ENCODE peak calls at places on chromosomes 11 and 22, in four cellular contexts. One of them, this sample, is unnamed.
A peak's percentile ranks its signal among the peaks of the same experiment; 100 is the strongest.

GRCh38 chr11:66867425-66868040 is 10.7 kb downstream of the LRFN4 start:
- DNase-seq in CD8-positive, alpha-beta T cell: no peak
- DNase-seq in DND-41: no peak
- DNase-seq in T-cell: no peak
- DNase-seq in this sample: no peak

GRCh38 chr11:91792779-91793262 is 431.8 kb upstream of the FAT3 start:
- DNase-seq in CD8-positive, alpha-beta T cell: no peak
- DNase-seq in DND-41: no peak
- DNase-seq in T-cell: no peak
- DNase-seq in this sample: no peak

GRCh38 chr11:79039122-79039521 is 401.7 kb downstream of the TENM4 start:
- DNase-seq in CD8-positive, alpha-beta T cell: no peak
- DNase-seq in DND-41: no peak
- DNase-seq in T-cell: no peak
- DNase-seq in this sample: no peak

GRCh38 chr11:68215087-68215445 is 2.0 kb upstream of the KMT5B start:
- DNase-seq in CD8-positive, alpha-beta T cell: no peak
- DNase-seq in DND-41: no peak
- DNase-seq in T-cell: no peak
- DNase-seq in this sample: no peak

GRCh38 chr11:31968774-31969433 is 122.0 kb upstream of the RCN1 start:
- DNase-seq in CD8-positive, alpha-beta T cell: no peak
- DNase-seq in DND-41: no peak
- DNase-seq in T-cell: no peak
- DNase-seq in this sample: no peak

GRCh38 chr11:77080643-77081210 is 14.0 kb downstream of the CAPN5 start:
- DNase-seq in CD8-positive, alpha-beta T cell: no peak
- DNase-seq in DND-41: no peak
- DNase-seq in T-cell: no peak
- DNase-seq in this sample: no peak

GRCh38 chr11:78449866-78450265 is 32.2 kb upstream of the GAB2 start:
- DNase-seq in CD8-positive, alpha-beta T cell: no peak
- DNase-seq in DND-41: no peak
- DNase-seq in T-cell: no peak
- DNase-seq in this sample: no peak

GRCh38 chr11:99505319-99505718 is 484.6 kb downstream of the CNTN5 start:
- DNase-seq in CD8-positive, alpha-beta T cell: no peak
- DNase-seq in DND-41: no peak
- DNase-seq in T-cell: no peak
- DNase-seq in this sample: no peak

GRCh38 chr22:23063539-23064380 is 6.6 kb upstream of the GNAZ start:
- DNase-seq in CD8-positive, alpha-beta T cell: no peak
- DNase-seq in DND-41: peak; percentile 3
- DNase-seq in T-cell: no peak
- DNase-seq in this sample: no peak

GRCh38 chr11:70650075-70650909 is 252.0 kb downstream of the CTTN start:
- DNase-seq in CD8-positive, alpha-beta T cell: peak; percentile 2
- DNase-seq in DND-41: peak; percentile 84
- DNase-seq in T-cell: peak; percentile 13
- DNase-seq in this sample: peak; percentile 45

GRCh38 chr11:19546325-19546724 is 166.3 kb upstream of the NAV2 start:
- DNase-seq in CD8-positive, alpha-beta T cell: no peak
- DNase-seq in DND-41: no peak
- DNase-seq in T-cell: no peak
- DNase-seq in this sample: no peak

GRCh38 chr11:67051945-67052488 is 4.6 kb upstream of the RHOD start:
- DNase-seq in CD8-positive, alpha-beta T cell: no peak
- DNase-seq in DND-41: no peak
- DNase-seq in T-cell: no peak
- DNase-seq in this sample: no peak

GRCh38 chr22:44582016-44582415 is 84.0 kb upstream of the RTL6 start:
- DNase-seq in CD8-positive, alpha-beta T cell: no peak
- DNase-seq in DND-41: no peak
- DNase-seq in T-cell: no peak
- DNase-seq in this sample: no peak

GRCh38 chr11:1402355-1402754 is 12.6 kb downstream of the BRSK2 start:
- DNase-seq in CD8-positive, alpha-beta T cell: no peak
- DNase-seq in DND-41: no peak
- DNase-seq in T-cell: no peak
- DNase-seq in this sample: no peak

GRCh38 chr22:40009953-40010751 is 15.4 kb downstream of the FAM83F start:
- DNase-seq in CD8-positive, alpha-beta T cell: no peak
- DNase-seq in DND-41: no peak
- DNase-seq in T-cell: peak; percentile 45
- DNase-seq in this sample: no peak